ENCODE peak calls at places on chromosomes 1 and 21, in seven cellular contexts. One of them, this sample, is unnamed.

GRCh38 chr1:168138134-168138533 is 1.4 kb upstream of the GPR161 start:
- DNase-seq in IMR-90: peak
- DNase-seq in BE2C: no peak
- DNase-seq in mammary epithelial cell: peak
- DNase-seq in body of pancreas: no peak
- DNase-seq in K562: no peak
- DNase-seq in GM12865: no peak
- DNase-seq in this sample: peak

GRCh38 chr1:5428391-5428790 is 563.8 kb downstream of the NPHP4 start:
- DNase-seq in body of pancreas: no peak
- DNase-seq in BE2C: no peak
- DNase-seq in mammary epithelial cell: no peak
- DNase-seq in GM12865: no peak
- DNase-seq in IMR-90: no peak
- DNase-seq in K562: no peak
- DNase-seq in this sample: no peak

GRCh38 chr1:232335261-232335660 is 294.7 kb downstream of the SIPA1L2 start:
- DNase-seq in body of pancreas: no peak
- DNase-seq in mammary epithelial cell: no peak
- DNase-seq in K562: no peak
- DNase-seq in IMR-90: no peak
- DNase-seq in BE2C: no peak
- DNase-seq in GM12865: no peak
- DNase-seq in this sample: no peak

GRCh38 chr1:7290971-7291970 is 479.8 kb upstream of the VAMP3 start:
- DNase-seq in K562: no peak
- DNase-seq in mammary epithelial cell: peak
- DNase-seq in body of pancreas: no peak
- DNase-seq in IMR-90: peak
- DNase-seq in GM12865: no peak
- DNase-seq in BE2C: no peak
- DNase-seq in this sample: no peak

GRCh38 chr1:26970810-26971209 is 10.5 kb upstream of the KDF1 start:
- DNase-seq in GM12865: no peak
- DNase-seq in K562: peak
- DNase-seq in body of pancreas: peak
- DNase-seq in BE2C: no peak
- DNase-seq in mammary epithelial cell: no peak
- DNase-seq in IMR-90: no peak
- DNase-seq in this sample: peak

GRCh38 chr1:9494936-9495758 is 44.1 kb upstream of the SLC25A33 start:
- DNase-seq in IMR-90: peak
- DNase-seq in GM12865: peak
- DNase-seq in mammary epithelial cell: peak
- DNase-seq in K562: peak
- DNase-seq in BE2C: peak
- DNase-seq in body of pancreas: peak
- DNase-seq in this sample: no peak

GRCh38 chr1:200128081-200128480 is 100.6 kb downstream of the NR5A2 start:
- DNase-seq in GM12865: no peak
- DNase-seq in mammary epithelial cell: no peak
- DNase-seq in BE2C: no peak
- DNase-seq in K562: no peak
- DNase-seq in body of pancreas: no peak
- DNase-seq in IMR-90: no peak
- DNase-seq in this sample: no peak

GRCh38 chr1:22629886-22630285 is 6.5 kb upstream of the C1QA start:
- DNase-seq in mammary epithelial cell: no peak
- DNase-seq in GM12865: no peak
- DNase-seq in IMR-90: no peak
- DNase-seq in K562: no peak
- DNase-seq in body of pancreas: no peak
- DNase-seq in BE2C: no peak
- DNase-seq in this sample: no peak

GRCh38 chr21:28261291-28261690 is 731.4 kb downstream of the LTN1 start:
- DNase-seq in K562: no peak
- DNase-seq in BE2C: no peak
- DNase-seq in IMR-90: no peak
- DNase-seq in GM12865: no peak
- DNase-seq in body of pancreas: no peak
- DNase-seq in mammary epithelial cell: no peak
- DNase-seq in this sample: peak

GRCh38 chr1:153963850-153964331 is 554 bp upstream of the SLC39A1 start:
- DNase-seq in body of pancreas: peak
- DNase-seq in GM12865: no peak
- DNase-seq in K562: peak
- DNase-seq in mammary epithelial cell: peak
- DNase-seq in IMR-90: no peak
- DNase-seq in BE2C: no peak
- DNase-seq in this sample: peak

GRCh38 chr1:213759359-213760181 is 228.2 kb upstream of the PROX1 start:
- DNase-seq in IMR-90: no peak
- DNase-seq in mammary epithelial cell: no peak
- DNase-seq in K562: no peak
- DNase-seq in BE2C: peak
- DNase-seq in body of pancreas: peak
- DNase-seq in GM12865: no peak
- DNase-seq in this sample: no peak

GRCh38 chr1:68442822-68443556 is 6.8 kb downstream of the RPE65 start:
- DNase-seq in GM12865: peak
- DNase-seq in mammary epithelial cell: peak
- DNase-seq in body of pancreas: peak
- DNase-seq in BE2C: peak
- DNase-seq in K562: peak
- DNase-seq in IMR-90: peak
- DNase-seq in this sample: peak

GRCh38 chr1:206734499-206735142 is 36.0 kb upstream of the IL19 start:
- DNase-seq in GM12865: peak
- DNase-seq in mammary epithelial cell: no peak
- DNase-seq in body of pancreas: peak
- DNase-seq in IMR-90: peak
- DNase-seq in BE2C: peak
- DNase-seq in K562: peak
- DNase-seq in this sample: peak

GRCh38 chr1:22922640-22923039 is 50.0 kb downstream of the LACTBL1 start:
- DNase-seq in mammary epithelial cell: peak
- DNase-seq in GM12865: no peak
- DNase-seq in IMR-90: peak
- DNase-seq in K562: no peak
- DNase-seq in BE2C: no peak
- DNase-seq in body of pancreas: no peak
- DNase-seq in this sample: peak

GRCh38 chr1:212980123-212980800 is 29.9 kb downstream of the VASH2 start:
- DNase-seq in GM12865: no peak
- DNase-seq in K562: peak
- DNase-seq in IMR-90: peak
- DNase-seq in body of pancreas: peak
- DNase-seq in BE2C: no peak
- DNase-seq in mammary epithelial cell: no peak
- DNase-seq in this sample: peak

GRCh38 chr1:68051475-68051874 is 1.0 kb upstream of the DIRAS3 start:
- DNase-seq in IMR-90: peak
- DNase-seq in GM12865: no peak
- DNase-seq in mammary epithelial cell: peak
- DNase-seq in K562: no peak
- DNase-seq in BE2C: peak
- DNase-seq in body of pancreas: peak
- DNase-seq in this sample: peak

GRCh38 chr1:48654606-48655210 is 122.0 kb downstream of the BEND5 start:
- DNase-seq in GM12865: no peak
- DNase-seq in body of pancreas: no peak
- DNase-seq in IMR-90: no peak
- DNase-seq in mammary epithelial cell: no peak
- DNase-seq in BE2C: peak
- DNase-seq in K562: no peak
- DNase-seq in this sample: no peak

GRCh38 chr1:98429851-98430496 is 231.5 kb upstream of the SNX7 start:
- DNase-seq in body of pancreas: peak
- DNase-seq in K562: no peak
- DNase-seq in BE2C: peak
- DNase-seq in IMR-90: no peak
- DNase-seq in mammary epithelial cell: no peak
- DNase-seq in GM12865: no peak
- DNase-seq in this sample: no peak

GRCh38 chr1:245984390-245985155 is 522.5 kb downstream of the SMYD3 start:
- DNase-seq in IMR-90: peak
- DNase-seq in BE2C: no peak
- DNase-seq in GM12865: peak
- DNase-seq in mammary epithelial cell: no peak
- DNase-seq in body of pancreas: no peak
- DNase-seq in K562: no peak
- DNase-seq in this sample: no peak

GRCh38 chr1:230681599-230681998 is 32.3 kb downstream of the AGT start:
- DNase-seq in GM12865: no peak
- DNase-seq in body of pancreas: peak
- DNase-seq in BE2C: peak
- DNase-seq in mammary epithelial cell: peak
- DNase-seq in IMR-90: peak
- DNase-seq in K562: peak
- DNase-seq in this sample: peak

GRCh38 chr1:205263580-205264190 is 35.9 kb downstream of the TMCC2 start:
- DNase-seq in mammary epithelial cell: peak
- DNase-seq in GM12865: no peak
- DNase-seq in BE2C: no peak
- DNase-seq in IMR-90: peak
- DNase-seq in K562: peak
- DNase-seq in body of pancreas: no peak
- DNase-seq in this sample: peak

GRCh38 chr1:228016181-228016510 is 9.3 kb downstream of the WNT3A start:
- DNase-seq in mammary epithelial cell: no peak
- DNase-seq in K562: no peak
- DNase-seq in body of pancreas: no peak
- DNase-seq in BE2C: no peak
- DNase-seq in IMR-90: no peak
- DNase-seq in GM12865: no peak
- DNase-seq in this sample: no peak

GRCh38 chr1:121443131-121443530 is 258.4 kb downstream of the SRGAP2C start:
- DNase-seq in mammary epithelial cell: no peak
- DNase-seq in BE2C: no peak
- DNase-seq in GM12865: no peak
- DNase-seq in body of pancreas: no peak
- DNase-seq in K562: no peak
- DNase-seq in IMR-90: peak
- DNase-seq in this sample: peak

GRCh38 chr1:176843352-176844297 is 320.9 kb downstream of the ASTN1 start:
- DNase-seq in K562: peak
- DNase-seq in mammary epithelial cell: peak
- DNase-seq in GM12865: peak
- DNase-seq in IMR-90: peak
- DNase-seq in BE2C: peak
- DNase-seq in body of pancreas: peak
- DNase-seq in this sample: peak

GRCh38 chr21:46298083-46298412 is 11.9 kb downstream of the YBEY start:
- DNase-seq in GM12865: no peak
- DNase-seq in mammary epithelial cell: no peak
- DNase-seq in BE2C: no peak
- DNase-seq in IMR-90: no peak
- DNase-seq in K562: no peak
- DNase-seq in body of pancreas: no peak
- DNase-seq in this sample: peak

DNA sequence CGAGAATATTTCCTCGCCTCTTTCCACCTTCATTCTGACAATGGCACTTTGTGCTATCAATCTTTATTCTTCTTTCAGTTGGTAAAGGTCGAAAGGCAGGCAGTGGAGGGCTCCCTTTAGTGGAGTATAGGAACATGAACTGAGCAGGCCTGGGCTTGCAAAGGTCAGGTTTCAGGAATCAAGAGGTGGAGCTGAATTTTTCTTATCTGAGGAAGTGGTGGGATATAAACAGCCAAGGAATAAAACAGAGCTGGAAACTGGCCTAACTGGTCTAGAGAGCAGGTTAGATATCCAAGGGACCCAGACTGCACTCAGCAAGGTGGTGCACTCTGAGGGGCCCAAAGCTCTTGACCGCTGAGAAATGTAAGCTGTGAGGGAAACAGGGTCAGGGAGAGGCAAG is 99.1 kb downstream of the PLA2G4A start:
- DNase-seq in IMR-90: no peak
- DNase-seq in mammary epithelial cell: peak
- DNase-seq in GM12865: no peak
- DNase-seq in K562: no peak
- DNase-seq in BE2C: no peak
- DNase-seq in body of pancreas: no peak
- DNase-seq in this sample: peak
- TF ChIP-seq CTCF in IMR-90: no peak
- TF ChIP-seq CTCF in mammary epithelial cell: no peak
- TF ChIP-seq CTCF in GM12865: no peak
- TF ChIP-seq CTCF in K562: no peak
- TF ChIP-seq CTCF in BE2C: no peak
- TF ChIP-seq CTCF in body of pancreas: no peak
- TF ChIP-seq CTCF in this sample: no peak

GRCh38 chr1:77313491-77313890 is 31.7 kb downstream of the AK5 start:
- DNase-seq in IMR-90: peak
- DNase-seq in K562: peak
- DNase-seq in GM12865: peak
- DNase-seq in BE2C: peak
- DNase-seq in mammary epithelial cell: no peak
- DNase-seq in body of pancreas: no peak
- DNase-seq in this sample: peak
- TF ChIP-seq CTCF in IMR-90: peak
- TF ChIP-seq CTCF in K562: peak
- TF ChIP-seq CTCF in GM12865: peak
- TF ChIP-seq CTCF in BE2C: peak
- TF ChIP-seq CTCF in mammary epithelial cell: peak
- TF ChIP-seq CTCF in body of pancreas: peak
- TF ChIP-seq CTCF in this sample: peak

GRCh38 chr1:64654519-64655341 is 90.1 kb upstream of the RAVER2 start:
- DNase-seq in mammary epithelial cell: peak
- DNase-seq in BE2C: no peak
- DNase-seq in body of pancreas: no peak
- DNase-seq in IMR-90: peak
- DNase-seq in K562: no peak
- DNase-seq in GM12865: no peak
- DNase-seq in this sample: peak
- TF ChIP-seq CTCF in mammary epithelial cell: peak
- TF ChIP-seq CTCF in BE2C: no peak
- TF ChIP-seq CTCF in body of pancreas: no peak
- TF ChIP-seq CTCF in IMR-90: no peak
- TF ChIP-seq CTCF in K562: no peak
- TF ChIP-seq CTCF in GM12865: no peak
- TF ChIP-seq CTCF in this sample: no peak

GRCh38 chr1:47402591-47402990 is 13.5 kb upstream of the FOXE3 start:
- DNase-seq in BE2C: no peak
- DNase-seq in GM12865: no peak
- DNase-seq in K562: no peak
- DNase-seq in body of pancreas: no peak
- DNase-seq in mammary epithelial cell: no peak
- DNase-seq in IMR-90: no peak
- DNase-seq in this sample: no peak
- TF ChIP-seq CTCF in BE2C: no peak
- TF ChIP-seq CTCF in GM12865: no peak
- TF ChIP-seq CTCF in K562: no peak
- TF ChIP-seq CTCF in body of pancreas: no peak
- TF ChIP-seq CTCF in mammary epithelial cell: no peak
- TF ChIP-seq CTCF in IMR-90: no peak
- TF ChIP-seq CTCF in this sample: no peak